ENCODE peak calls at places on chromosomes 1 and 21, in nine cellular contexts. G, L, T, D, E, Q, I, J and K are unnamed samples.
A peak's percentile ranks its signal among the peaks of the same experiment; 100 is the strongest.

GRCh38 chr1:35560256-35561225 is 2.9 kb downstream of the NCDN start:
- DNase-seq in G (no peak), L (no peak), T (no peak), D (no peak), E (no peak), Q (no peak), I (peak; percentile 83), J (no peak), K (no peak)

GRCh38 chr1:1562556-1563195 is 12.0 kb downstream of the SSU72 start:
- DNase-seq in G (no peak), L (no peak), T (no peak), D (no peak), E (no peak), Q (no peak), I (no peak), J (no peak), K (no peak)

GRCh38 chr1:72230746-72231145 is 51.6 kb downstream of the NEGR1 start:
- DNase-seq in G (no peak), L (no peak), T (no peak), D (peak; percentile 70), E (peak; percentile 44), Q (no peak), I (no peak), J (no peak), K (no peak)

GRCh38 chr1:31795801-31796621 is 19.8 kb downstream of the SPOCD1 start:
- DNase-seq in G (peak; percentile 62), L (no peak), T (peak; percentile 14), D (peak; percentile 32), E (peak; percentile 85), Q (no peak), I (peak; percentile 59), J (no peak), K (no peak)

GRCh38 chr1:17886361-17886760 is 131.2 kb downstream of the ACTL8 start:
- DNase-seq in G (no peak), L (no peak), T (no peak), D (no peak), E (no peak), Q (no peak), I (no peak), J (no peak), K (no peak)

GRCh38 chr1:212512731-212513559 is 80.2 kb downstream of the NENF start:
- DNase-seq in G (peak; percentile 28), L (no peak), T (no peak), D (peak; percentile 18), E (peak; percentile 75), Q (no peak), I (no peak), J (no peak), K (no peak)

GRCh38 chr1:112371770-112372169 is 24.2 kb upstream of the CTTNBP2NL start:
- DNase-seq in G (no peak), L (no peak), T (no peak), D (no peak), E (no peak), Q (no peak), I (no peak), J (no peak), K (no peak)

GRCh38 chr1:223490256-223490655 is 97.0 kb downstream of the CCDC185 start:
- DNase-seq in G (no peak), L (no peak), T (no peak), D (no peak), E (no peak), Q (no peak), I (no peak), J (no peak), K (no peak)

GRCh38 chr1:193115629-193116227 is 6.1 kb upstream of the CDC73 start:
- DNase-seq in G (peak; percentile 98), L (peak; percentile 66), T (no peak), D (peak; percentile 99), E (peak; percentile 98), Q (no peak), I (no peak), J (no peak), K (no peak)

GRCh38 chr1:101260531-101260930 is 23.7 kb downstream of the S1PR1 start:
- DNase-seq in G (no peak), L (no peak), T (no peak), D (no peak), E (peak; percentile 47), Q (no peak), I (no peak), J (no peak), K (no peak)

GRCh38 chr1:25780318-25781129 is 19.5 kb upstream of the SELENON start:
- DNase-seq in G (no peak), L (no peak), T (no peak), D (no peak), E (no peak), Q (no peak), I (no peak), J (no peak), K (no peak)

GRCh38 chr1:210758761-210759160 is 375.2 kb downstream of the KCNH1 start:
- DNase-seq in G (no peak), L (no peak), T (no peak), D (no peak), E (no peak), Q (no peak), I (no peak), J (no peak), K (no peak)

GRCh38 chr21:41170442-41170841 is 2.5 kb downstream of the BACE2 start:
- DNase-seq in G (peak; percentile 73), L (peak; percentile 37), T (no peak), D (no peak), E (peak; percentile 39), Q (no peak), I (no peak), J (peak; percentile 39), K (no peak)